ENCODE peak calls at places on chromosomes 11 and 22, in ten cellular contexts. K is NCI-H146; T is NCI-H1105; X is CD4-positive, alpha-beta memory T cell; N is MV-4-11; O is T-helper 17 cell; S is mucosa of gallbladder; I is fibroblast of lung; M is GM10248; A is endodermal cell. F is an unnamed sample.

GRCh38 chr11:2534131-2534956 is 89.5 kb downstream of the KCNQ1 start:
- DNase-seq in S (no peak), X (no peak), I (peak; percentile 11), T (no peak), M (no peak), O (peak; percentile 7), A (no peak), N (no peak), K (no peak), F (no peak)

GRCh38 chr11:75481602-75482309 is 44.0 kb downstream of the GDPD5 start:
- DNase-seq in S (no peak), K (no peak), X (no peak), T (no peak), A (no peak), N (no peak), M (no peak), I (no peak), O (no peak), F (no peak)

GRCh38 chr22:29266564-29267461 is 968 bp downstream of the RHBDD3 start:
- DNase-seq in T (no peak), M (no peak), I (peak; percentile 13), X (no peak), O (no peak), N (no peak), K (no peak), A (peak; percentile 74), S (no peak), F (no peak)

GRCh38 chr11:90855531-90855930 is 632.7 kb upstream of the CHORDC1 start:
- DNase-seq in N (no peak), T (no peak), O (no peak), A (no peak), K (no peak), M (no peak), I (no peak), S (no peak), X (no peak), F (no peak)

GRCh38 chr11:11430431-11430830 is 77.4 kb upstream of the CSNK2A3 start:
- DNase-seq in T (no peak), X (no peak), O (no peak), N (no peak), A (no peak), M (no peak), K (no peak), S (no peak), I (no peak), F (no peak)

GRCh38 chr11:2298795-2299747 is 2.6 kb downstream of the C11orf21 start:
- DNase-seq in I (no peak), A (peak; percentile 86), K (peak; percentile 67), S (peak; percentile 8), N (no peak), O (peak; percentile 12), X (no peak), T (peak; percentile 7), M (no peak), F (no peak)

GRCh38 chr11:15929371-15929801 is 427.0 kb downstream of the SOX6 start:
- DNase-seq in N (no peak), M (no peak), O (no peak), A (peak; percentile 44), S (no peak), I (no peak), T (no peak), K (no peak), X (no peak), F (no peak)

GRCh38 chr11:64123102-64123434 is 42.8 kb downstream of the MACROD1 start:
- DNase-seq in A (no peak), S (peak; percentile 34), I (peak; percentile 6), O (no peak), T (peak; percentile 71), M (no peak), X (no peak), N (no peak), K (no peak), F (no peak)

GRCh38 chr11:57357827-57358226 is 19.7 kb downstream of the P2RX3 start:
- DNase-seq in O (no peak), M (no peak), T (no peak), S (no peak), N (no peak), K (no peak), I (no peak), A (no peak), X (no peak), F (no peak)

GRCh38 chr11:129237880-129238638 is 45.9 kb upstream of the ARHGAP32 start:
- DNase-seq in M (no peak), A (no peak), S (no peak), N (no peak), X (no peak), K (no peak), I (no peak), T (no peak), O (no peak), F (no peak)

GRCh38 chr22:17726561-17727243 is 47.6 kb downstream of the BID start:
- DNase-seq in O (no peak), K (no peak), A (no peak), I (peak; percentile 60), X (no peak), N (peak; percentile 77), T (no peak), M (no peak), S (no peak), F (no peak)

GRCh38 chr11:44944181-44944852 is 6.4 kb downstream of the TP53I11 start:
- DNase-seq in M (no peak), K (no peak), A (no peak), N (no peak), S (no peak), T (no peak), I (no peak), X (no peak), O (no peak), F (no peak)

GRCh38 chr11:69425444-69425843 is 56.0 kb upstream of the LINC01488 start:
- DNase-seq in O (no peak), T (no peak), I (no peak), X (no peak), K (no peak), A (no peak), N (no peak), M (no peak), S (no peak), F (no peak)

GRCh38 chr22:50733521-50734342 is 4.3 kb upstream of the ACR start:
- DNase-seq in A (no peak), K (no peak), X (no peak), S (no peak), I (peak; percentile 23), O (no peak), T (no peak), N (no peak), M (no peak), F (no peak)

GRCh38 chr11:116473790-116474346 is 298.9 kb downstream of the BUD13 start:
- DNase-seq in S (no peak), A (peak; percentile 80), T (no peak), X (no peak), K (no peak), O (no peak), M (no peak), N (no peak), I (no peak), F (no peak)

GRCh38 chr11:129402196-129402595 is 26.5 kb downstream of the BARX2 start:
- DNase-seq in A (no peak), N (no peak), X (no peak), I (no peak), O (no peak), T (no peak), K (no peak), M (no peak), S (no peak), F (no peak)

GRCh38 chr11:35274909-35275807 is 136.2 kb downstream of the CD44 start:
- DNase-seq in O (no peak), M (no peak), T (peak; percentile 58), S (peak; percentile 65), N (peak; percentile 67), I (no peak), K (no peak), X (no peak), A (peak; percentile 54), F (no peak)

GRCh38 chr11:78291754-78292108 is 103.0 kb downstream of the USP35 start:
- DNase-seq in M (no peak), S (no peak), A (no peak), I (no peak), K (no peak), N (no peak), T (no peak), X (no peak), O (no peak), F (no peak)

GRCh38 chr22:49724030-49724892 is 103.4 kb downstream of the BRD1 start:
- DNase-seq in O (no peak), T (peak; percentile 32), K (peak; percentile 43), A (no peak), X (peak; percentile 23), S (no peak), N (no peak), I (no peak), M (no peak), F (peak; percentile 20)

F was measured in effector memory CD4-positive, alpha-beta T cell.